ENCODE peak calls at places on chromosomes 16 and 17, in five cellular contexts. B, G, V, J and P are unnamed samples.

GRCh38 chr16:30829130-30830071 is 42.4 kb upstream of the ZNF629 start:
- DNase-seq in B (no peak), G (no peak), V (no peak), J (peak), P (peak)

GRCh38 chr16:50166511-50167500 is 13.7 kb downstream of the TENT4B start:
- DNase-seq in B (no peak), G (peak), V (no peak), J (peak), P (peak)

GRCh38 chr16:88303890-88304819 is 78.6 kb upstream of the ZNF469 start:
- DNase-seq in B (no peak), G (no peak), V (no peak), J (peak), P (peak)

GRCh38 chr16:53091508-53092211 is 36.9 kb downstream of the CHD9 start:
- DNase-seq in B (no peak), G (peak), V (no peak), J (peak), P (peak)

GRCh38 chr17:64780096-64781012 is 118.2 kb upstream of the SMURF2 start:
- DNase-seq in B (peak), G (no peak), V (peak), J (peak), P (no peak)

GRCh38 chr16:11914759-11915643 is 755 bp downstream of the GSPT1 start:
- DNase-seq in B (peak), G (peak), V (peak), J (peak), P (peak)

GRCh38 chr16:4334724-4335495 is 16.2 kb downstream of the PAM16 start:
- DNase-seq in B (no peak), G (no peak), V (no peak), J (no peak), P (no peak)

GRCh38 chr17:38619451-38619795 is 13.7 kb upstream of the SRCIN1 start:
- DNase-seq in B (no peak), G (no peak), V (no peak), J (no peak), P (no peak)

GRCh38 chr17:50884354-50885311 is 18.5 kb upstream of the TOB1 start:
- DNase-seq in B (no peak), G (no peak), V (no peak), J (no peak), P (no peak)

GRCh38 chr17:40541060-40541872 is 24.0 kb downstream of the CCR7 start:
- DNase-seq in B (peak), G (no peak), V (peak), J (no peak), P (no peak)

GRCh38 chr17:82380860-82381702 is 9.5 kb downstream of the UTS2R start:
- DNase-seq in B (no peak), G (no peak), V (no peak), J (peak), P (peak)

GRCh38 chr16:88528902-88529318 is 41.3 kb upstream of the ZC3H18 start:
- DNase-seq in B (no peak), G (no peak), V (no peak), J (no peak), P (no peak)

GRCh38 chr16:67528222-67528869 is at the start of gene RIPOR1:
- DNase-seq in B (peak), G (no peak), V (peak), J (peak), P (peak)

GRCh38 chr17:384622-385194 is 32.1 kb upstream of the RPH3AL start:
- DNase-seq in B (no peak), G (no peak), V (no peak), J (no peak), P (no peak)